ENCODE peak calls at places on chromosomes 7 and 10, in five cellular contexts. W is osteocyte, B is Calu3, T is Peyer's patch, E is BJ. R is an unnamed sample.

GRCh38 chr7:144454256-144455039 is 51.0 kb upstream of the NOBOX start:
- DNase-seq in T (no peak), B (no peak), E (no peak), W (no peak), R (no peak)

GRCh38 chr7:128836729-128837348 is 6.6 kb downstream of the FLNC start:
- DNase-seq in E (no peak), W (no peak), B (no peak), T (no peak), R (no peak)

GRCh38 chr7:127107601-127108007 is 145.1 kb downstream of the GRM8 start:
- DNase-seq in T (no peak), B (peak), E (no peak), W (no peak), R (peak)

GRCh38 chr10:63718453-63718852 is 197.3 kb downstream of the REEP3 start:
- DNase-seq in T (no peak), E (no peak), B (no peak), W (no peak), R (no peak)

GRCh38 chr10:62037890-62038608 is 136.6 kb downstream of the ARID5B start:
- DNase-seq in W (no peak), E (no peak), T (no peak), B (peak), R (no peak)

GRCh38 chr10:80684217-80684616 is 146.5 kb downstream of the SH2D4B start:
- DNase-seq in W (no peak), E (no peak), T (no peak), B (peak), R (no peak)

GRCh38 chr7:139396323-139396951 is 36.7 kb downstream of the LUC7L2 start:
- DNase-seq in W (no peak), E (no peak), B (no peak), T (no peak), R (no peak)

GRCh38 chr10:32377458-32378370 is 30.8 kb upstream of the EPC1 start:
- DNase-seq in W (no peak), T (no peak), E (no peak), B (no peak), R (no peak)

GRCh38 chr10:71068811-71069411 is 143.5 kb upstream of the UNC5B start:
- DNase-seq in W (no peak), E (no peak), T (no peak), B (peak), R (no peak)

GRCh38 chr10:114362831-114363355 is 41.4 kb downstream of the AFAP1L2 start:
- DNase-seq in E (no peak), W (no peak), B (no peak), T (no peak), R (no peak)

GRCh38 chr10:11793762-11794479 is 29.2 kb upstream of the PROSER2 start:
- DNase-seq in T (no peak), E (no peak), W (no peak), B (peak), R (no peak)

GRCh38 chr7:65216469-65216868 is 157.2 kb upstream of the ZNF92 start:
- DNase-seq in T (no peak), E (no peak), W (no peak), B (peak), R (peak)

GRCh38 chr10:79020605-79021004 is 48.2 kb upstream of the ZMIZ1 start:
- DNase-seq in E (no peak), T (peak), W (no peak), B (no peak), R (no peak)

GRCh38 chr7:98266840-98267239 is 14.6 kb upstream of the BRI3 start:
- DNase-seq in B (no peak), T (no peak), W (no peak), E (no peak), R (no peak)

GRCh38 chr7:101015626-101016025 is 4.3 kb upstream of the MUC17 start:
- DNase-seq in W (no peak), E (no peak), B (no peak), T (no peak), R (no peak)

GRCh38 chr10:116769368-116769767 is 27.0 kb upstream of the HSPA12A start:
- DNase-seq in E (no peak), B (no peak), T (no peak), W (no peak), R (no peak)

GRCh38 chr10:66349726-66350125 is 576.1 kb upstream of the LRRTM3 start:
- DNase-seq in E (no peak), T (no peak), W (no peak), B (no peak), R (no peak)

GRCh38 chr7:88396295-88396947 is 89.7 kb upstream of the STEAP4 start:
- DNase-seq in W (no peak), T (no peak), B (no peak), E (no peak), R (no peak)

GRCh38 chr7:8442814-8443304 is 9.4 kb downstream of the NXPH1 start:
- DNase-seq in T (no peak), B (peak), W (peak), E (no peak), R (no peak)

GRCh38 chr7:148289630-148290029 is 300.9 kb upstream of the C7orf33 start:
- DNase-seq in W (no peak), E (no peak), B (no peak), T (no peak), R (no peak)

GRCh38 chr10:9331583-9332008 is 1277.1 kb downstream of the GATA3 start:
- DNase-seq in T (no peak), W (no peak), E (peak), B (no peak), R (peak)

GRCh38 chr7:108650487-108650886 is 80.8 kb downstream of the DNAJB9 start:
- DNase-seq in E (no peak), B (no peak), T (no peak), W (no peak), R (no peak)

GRCh38 chr7:151459726-151460473 is 20.0 kb upstream of the CRYGN start:
- DNase-seq in E (peak), B (peak), W (peak), T (peak), R (peak)

GRCh38 chr7:15086171-15086745 is 183.7 kb upstream of the DGKB start:
- DNase-seq in E (no peak), B (no peak), T (no peak), W (no peak), R (no peak)

GRCh38 chr7:83663131-83663530 is 14.2 kb upstream of the SEMA3E start:
- DNase-seq in T (no peak), B (no peak), W (no peak), E (no peak), R (no peak)

GRCh38 chr7:101891936-101892640 is 74.7 kb downstream of the CUX1 start:
- DNase-seq in W (no peak), E (no peak), B (no peak), T (no peak), R (no peak)

GRCh38 chr7:4015371-4015770 is 666.7 kb upstream of the FOXK1 start:
- DNase-seq in E (no peak), T (no peak), B (no peak), W (peak), R (no peak)

GRCh38 chr10:4763960-4764428 is 62.0 kb upstream of the AKR1E2 start:
- DNase-seq in T (no peak), B (peak), E (peak), W (no peak), R (peak)
- TF ChIP-seq CTCF in T (no peak), B (no peak), E (no peak), W (peak), R (no peak)

DNA sequence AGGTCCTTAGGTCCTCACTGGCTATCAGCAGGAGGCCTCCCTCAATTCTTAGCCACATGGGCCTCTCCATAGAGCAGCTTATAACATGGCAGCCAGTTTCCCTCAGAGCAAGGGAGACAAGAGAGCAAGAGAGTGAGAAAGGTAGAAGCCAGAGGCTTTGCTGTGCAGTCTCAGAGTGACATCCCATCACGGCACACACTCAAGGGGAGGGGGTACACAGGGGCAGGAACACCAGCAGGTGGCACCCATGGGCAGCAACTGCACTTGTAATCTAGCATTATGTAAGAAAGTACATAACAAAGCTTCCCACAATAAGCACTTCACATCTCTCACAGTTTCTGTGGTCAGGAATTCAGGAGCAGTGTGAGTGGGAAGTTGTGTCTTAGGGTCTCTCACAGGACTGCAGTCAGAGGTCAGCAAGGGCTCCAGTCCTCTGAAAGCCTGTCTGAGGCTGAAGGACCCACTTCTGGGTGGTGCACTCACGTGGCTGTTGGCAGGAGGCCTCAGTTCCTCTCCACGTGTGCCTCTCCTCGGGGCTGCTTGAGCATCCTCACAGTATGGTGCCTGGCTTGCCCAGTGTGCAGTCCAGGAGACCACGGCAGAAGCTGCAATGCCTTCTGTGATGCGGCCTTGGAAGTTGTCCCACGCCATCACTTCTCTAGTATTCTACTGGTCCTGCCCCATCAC is 159.4 kb downstream of the OAT start:
- DNase-seq in B (peak), E (no peak), W (no peak), T (no peak), R (no peak)
- TF ChIP-seq CTCF in B (no peak), E (peak), W (peak), T (no peak), R (no peak)

GRCh38 chr7:124171068-124171467 is 138.2 kb upstream of the TMEM229A start:
- DNase-seq in E (no peak), W (no peak), B (peak), T (no peak), R (no peak)
- TF ChIP-seq CTCF in E (peak), W (peak), B (peak), T (no peak), R (peak)

GRCh38 chr7:29748286-29749099 is 57.8 kb upstream of the WIPF3 start:
- DNase-seq in B (peak), W (no peak), E (no peak), T (no peak), R (peak)
- TF ChIP-seq CTCF in B (peak), W (peak), E (peak), T (no peak), R (peak)

DNA sequence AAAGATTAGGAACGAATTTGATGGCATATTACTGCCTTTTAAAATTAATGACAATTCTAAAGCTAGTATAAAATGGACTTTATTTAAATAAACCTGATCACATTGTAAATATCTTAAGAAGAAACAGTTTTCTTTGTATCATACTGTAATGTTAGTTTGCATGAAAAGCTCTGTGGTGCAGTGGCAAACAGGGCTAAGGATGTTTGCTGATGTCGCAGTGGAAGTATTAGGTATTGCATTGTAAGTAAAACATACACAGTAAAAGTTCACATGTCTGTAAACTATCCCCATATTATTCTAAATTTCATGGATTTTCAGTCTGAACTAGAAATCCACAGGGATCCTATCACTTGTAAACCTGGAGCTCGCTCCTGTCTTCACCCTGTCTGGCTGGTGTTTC is 252.6 kb upstream of the ZNF32 start:
- DNase-seq in E (no peak), B (no peak), W (no peak), T (no peak), R (no peak)
- TF ChIP-seq CTCF in E (peak), B (no peak), W (peak), T (no peak), R (no peak)